ENCODE peak calls at places on chromosomes 1 and 21, in eight cellular contexts. One of them, this sample, is unnamed.

GRCh38 chr1:223329664-223330420 is 34.1 kb downstream of the SUSD4 start:
- DNase-seq in thoracic aorta: no peak
- DNase-seq in GM12878: no peak
- DNase-seq in GM23338: no peak
- DNase-seq in body of pancreas: no peak
- DNase-seq in lower lobe of right lung: no peak
- DNase-seq in brain microvascular endothelial cell: no peak
- DNase-seq in psoas muscle: no peak
- DNase-seq in this sample: no peak

GRCh38 chr1:183024352-183025337 is 1.4 kb downstream of the LAMC1 start:
- DNase-seq in thoracic aorta: no peak
- DNase-seq in GM12878: no peak
- DNase-seq in GM23338: no peak
- DNase-seq in body of pancreas: no peak
- DNase-seq in lower lobe of right lung: no peak
- DNase-seq in brain microvascular endothelial cell: no peak
- DNase-seq in psoas muscle: no peak
- DNase-seq in this sample: no peak

GRCh38 chr1:116374340-116375164 is 1.5 kb downstream of the ATP1A1 start:
- DNase-seq in thoracic aorta: no peak
- DNase-seq in GM12878: no peak
- DNase-seq in GM23338: peak; percentile 46
- DNase-seq in body of pancreas: peak; percentile 25
- DNase-seq in lower lobe of right lung: no peak
- DNase-seq in brain microvascular endothelial cell: no peak
- DNase-seq in psoas muscle: peak; percentile 17
- DNase-seq in this sample: no peak

GRCh38 chr1:218521414-218522169 is 176.5 kb downstream of the TGFB2 start:
- DNase-seq in thoracic aorta: peak; percentile 32
- DNase-seq in GM12878: no peak
- DNase-seq in GM23338: peak; percentile 88
- DNase-seq in body of pancreas: peak; percentile 54
- DNase-seq in lower lobe of right lung: peak; percentile 47
- DNase-seq in brain microvascular endothelial cell: no peak
- DNase-seq in psoas muscle: peak; percentile 20
- DNase-seq in this sample: no peak

GRCh38 chr1:19384113-19384512 is 72.0 kb downstream of the SLC66A1 start:
- DNase-seq in thoracic aorta: peak; percentile 41
- DNase-seq in GM12878: no peak
- DNase-seq in GM23338: no peak
- DNase-seq in body of pancreas: no peak
- DNase-seq in lower lobe of right lung: no peak
- DNase-seq in brain microvascular endothelial cell: peak; percentile 41
- DNase-seq in psoas muscle: no peak
- DNase-seq in this sample: no peak

GRCh38 chr21:45533731-45534571 is 8.3 kb downstream of the SLC19A1 start:
- DNase-seq in thoracic aorta: no peak
- DNase-seq in GM12878: no peak
- DNase-seq in GM23338: no peak
- DNase-seq in body of pancreas: no peak
- DNase-seq in lower lobe of right lung: peak; percentile 39
- DNase-seq in brain microvascular endothelial cell: no peak
- DNase-seq in psoas muscle: peak; percentile 16
- DNase-seq in this sample: no peak

GRCh38 chr1:109134423-109134822 is 20.5 kb downstream of the ELAPOR1 start:
- DNase-seq in thoracic aorta: no peak
- DNase-seq in GM12878: no peak
- DNase-seq in GM23338: no peak
- DNase-seq in body of pancreas: peak; percentile 95
- DNase-seq in lower lobe of right lung: no peak
- DNase-seq in brain microvascular endothelial cell: no peak
- DNase-seq in psoas muscle: no peak
- DNase-seq in this sample: no peak

GRCh38 chr1:43207229-43207853 is 35.2 kb downstream of the CFAP57 start:
- DNase-seq in thoracic aorta: no peak
- DNase-seq in GM12878: no peak
- DNase-seq in GM23338: no peak
- DNase-seq in body of pancreas: no peak
- DNase-seq in lower lobe of right lung: no peak
- DNase-seq in brain microvascular endothelial cell: peak; percentile 88
- DNase-seq in psoas muscle: no peak
- DNase-seq in this sample: peak; percentile 73

GRCh38 chr1:41735139-41735538 is 183.6 kb downstream of the HIVEP3 start:
- DNase-seq in thoracic aorta: no peak
- DNase-seq in GM12878: no peak
- DNase-seq in GM23338: no peak
- DNase-seq in body of pancreas: no peak
- DNase-seq in lower lobe of right lung: no peak
- DNase-seq in brain microvascular endothelial cell: no peak
- DNase-seq in psoas muscle: no peak
- DNase-seq in this sample: no peak

GRCh38 chr1:196155586-196155985 is 452.7 kb downstream of the KCNT2 start:
- DNase-seq in thoracic aorta: no peak
- DNase-seq in GM12878: no peak
- DNase-seq in GM23338: no peak
- DNase-seq in body of pancreas: no peak
- DNase-seq in lower lobe of right lung: no peak
- DNase-seq in brain microvascular endothelial cell: no peak
- DNase-seq in psoas muscle: no peak
- DNase-seq in this sample: no peak

GRCh38 chr1:29082519-29082918 is 41.2 kb downstream of the TMEM200B start:
- DNase-seq in thoracic aorta: no peak
- DNase-seq in GM12878: no peak
- DNase-seq in GM23338: no peak
- DNase-seq in body of pancreas: no peak
- DNase-seq in lower lobe of right lung: no peak
- DNase-seq in brain microvascular endothelial cell: no peak
- DNase-seq in psoas muscle: no peak
- DNase-seq in this sample: no peak

GRCh38 chr1:1373051-1373450 is 2.0 kb downstream of the AURKAIP1 start:
- DNase-seq in thoracic aorta: no peak
- DNase-seq in GM12878: no peak
- DNase-seq in GM23338: no peak
- DNase-seq in body of pancreas: no peak
- DNase-seq in lower lobe of right lung: no peak
- DNase-seq in brain microvascular endothelial cell: no peak
- DNase-seq in psoas muscle: no peak
- DNase-seq in this sample: no peak

GRCh38 chr1:11772458-11772857 is 10.5 kb downstream of the C1orf167 start:
- DNase-seq in thoracic aorta: no peak
- DNase-seq in GM12878: no peak
- DNase-seq in GM23338: peak; percentile 40
- DNase-seq in body of pancreas: no peak
- DNase-seq in lower lobe of right lung: no peak
- DNase-seq in brain microvascular endothelial cell: no peak
- DNase-seq in psoas muscle: no peak
- DNase-seq in this sample: no peak

GRCh38 chr1:76073471-76073870 is 1.1 kb upstream of the ST6GALNAC3 start:
- DNase-seq in thoracic aorta: no peak
- DNase-seq in GM12878: no peak
- DNase-seq in GM23338: peak; percentile 44
- DNase-seq in body of pancreas: peak; percentile 3
- DNase-seq in lower lobe of right lung: no peak
- DNase-seq in brain microvascular endothelial cell: peak; percentile 85
- DNase-seq in psoas muscle: no peak
- DNase-seq in this sample: no peak

GRCh38 chr1:220151454-220151853 is 57.5 kb downstream of the IARS2 start:
- DNase-seq in thoracic aorta: no peak
- DNase-seq in GM12878: no peak
- DNase-seq in GM23338: no peak
- DNase-seq in body of pancreas: peak; percentile 9
- DNase-seq in lower lobe of right lung: no peak
- DNase-seq in brain microvascular endothelial cell: no peak
- DNase-seq in psoas muscle: no peak
- DNase-seq in this sample: no peak

GRCh38 chr1:80365634-80366033 is 1359.1 kb upstream of the ADGRL4 start:
- DNase-seq in thoracic aorta: no peak
- DNase-seq in GM12878: no peak
- DNase-seq in GM23338: no peak
- DNase-seq in body of pancreas: no peak
- DNase-seq in lower lobe of right lung: no peak
- DNase-seq in brain microvascular endothelial cell: no peak
- DNase-seq in psoas muscle: no peak
- DNase-seq in this sample: no peak

GRCh38 chr1:43058545-43059360 is 100.1 kb upstream of the SLC2A1 start:
- DNase-seq in thoracic aorta: no peak
- DNase-seq in GM12878: no peak
- DNase-seq in GM23338: peak; percentile 26
- DNase-seq in body of pancreas: peak; percentile 19
- DNase-seq in lower lobe of right lung: no peak
- DNase-seq in brain microvascular endothelial cell: no peak
- DNase-seq in psoas muscle: no peak
- DNase-seq in this sample: peak; percentile 74

GRCh38 chr1:12851779-12852178 is 3.3 kb upstream of the HNRNPCL1 start:
- DNase-seq in thoracic aorta: no peak
- DNase-seq in GM12878: no peak
- DNase-seq in GM23338: no peak
- DNase-seq in body of pancreas: no peak
- DNase-seq in lower lobe of right lung: no peak
- DNase-seq in brain microvascular endothelial cell: no peak
- DNase-seq in psoas muscle: no peak
- DNase-seq in this sample: peak; percentile 70

GRCh38 chr1:186700688-186701087 is 20.5 kb upstream of the PTGS2 start:
- DNase-seq in thoracic aorta: no peak
- DNase-seq in GM12878: no peak
- DNase-seq in GM23338: no peak
- DNase-seq in body of pancreas: no peak
- DNase-seq in lower lobe of right lung: no peak
- DNase-seq in brain microvascular endothelial cell: no peak
- DNase-seq in psoas muscle: no peak
- DNase-seq in this sample: no peak

GRCh38 chr1:232142403-232143314 is 487.3 kb downstream of the SIPA1L2 start:
- DNase-seq in thoracic aorta: peak; percentile 48
- DNase-seq in GM12878: no peak
- DNase-seq in GM23338: peak; percentile 56
- DNase-seq in body of pancreas: no peak
- DNase-seq in lower lobe of right lung: no peak
- DNase-seq in brain microvascular endothelial cell: peak; percentile 64
- DNase-seq in psoas muscle: peak; percentile 35
- DNase-seq in this sample: peak; percentile 66

GRCh38 chr1:83641206-83641658 is 357.7 kb downstream of the TTLL7 start:
- DNase-seq in thoracic aorta: no peak
- DNase-seq in GM12878: no peak
- DNase-seq in GM23338: peak; percentile 43
- DNase-seq in body of pancreas: no peak
- DNase-seq in lower lobe of right lung: no peak
- DNase-seq in brain microvascular endothelial cell: no peak
- DNase-seq in psoas muscle: no peak
- DNase-seq in this sample: peak; percentile 20

GRCh38 chr1:166471359-166471758 is 304.6 kb upstream of the FAM78B start:
- DNase-seq in thoracic aorta: no peak
- DNase-seq in GM12878: no peak
- DNase-seq in GM23338: no peak
- DNase-seq in body of pancreas: no peak
- DNase-seq in lower lobe of right lung: no peak
- DNase-seq in brain microvascular endothelial cell: no peak
- DNase-seq in psoas muscle: no peak
- DNase-seq in this sample: no peak

GRCh38 chr1:183164350-183164749 is 21.7 kb upstream of the LAMC2 start:
- DNase-seq in thoracic aorta: no peak
- DNase-seq in GM12878: no peak
- DNase-seq in GM23338: peak; percentile 78
- DNase-seq in body of pancreas: no peak
- DNase-seq in lower lobe of right lung: no peak
- DNase-seq in brain microvascular endothelial cell: peak; percentile 75
- DNase-seq in psoas muscle: no peak
- DNase-seq in this sample: peak; percentile 99

GRCh38 chr1:54070549-54070915 is 17.1 kb downstream of the TCEANC2 start:
- DNase-seq in thoracic aorta: no peak
- DNase-seq in GM12878: no peak
- DNase-seq in GM23338: no peak
- DNase-seq in body of pancreas: no peak
- DNase-seq in lower lobe of right lung: no peak
- DNase-seq in brain microvascular endothelial cell: no peak
- DNase-seq in psoas muscle: no peak
- DNase-seq in this sample: no peak
- H3K27ac ChIP-seq in thoracic aorta: no peak overlapping the region
- H3K27ac ChIP-seq in GM12878: no peak overlapping the region
- H3K27ac ChIP-seq in GM23338: no peak overlapping the region
- H3K27ac ChIP-seq in body of pancreas: no peak overlapping the region
- H3K27ac ChIP-seq in lower lobe of right lung: no peak overlapping the region
- H3K27ac ChIP-seq in brain microvascular endothelial cell: no peak overlapping the region
- H3K27ac ChIP-seq in psoas muscle: no peak overlapping the region
- H3K27ac ChIP-seq in this sample: no peak overlapping the region

GRCh38 chr1:237938553-237938952 is 47.8 kb upstream of the ZP4 start:
- DNase-seq in thoracic aorta: no peak
- DNase-seq in GM12878: no peak
- DNase-seq in GM23338: peak; percentile 84
- DNase-seq in body of pancreas: no peak
- DNase-seq in lower lobe of right lung: no peak
- DNase-seq in brain microvascular endothelial cell: no peak
- DNase-seq in psoas muscle: no peak
- DNase-seq in this sample: no peak
- TF ChIP-seq CTCF in thoracic aorta: no peak
- TF ChIP-seq CTCF in GM12878: no peak
- TF ChIP-seq CTCF in GM23338: peak; percentile 69
- TF ChIP-seq CTCF in body of pancreas: no peak
- TF ChIP-seq CTCF in lower lobe of right lung: no peak
- TF ChIP-seq CTCF in brain microvascular endothelial cell: no peak
- TF ChIP-seq CTCF in psoas muscle: no peak
- TF ChIP-seq CTCF in this sample: peak; percentile 45

GRCh38 chr1:181095260-181095659 is 6.8 kb downstream of the IER5 start:
- DNase-seq in thoracic aorta: no peak
- DNase-seq in GM12878: no peak
- DNase-seq in GM23338: no peak
- DNase-seq in body of pancreas: no peak
- DNase-seq in lower lobe of right lung: no peak
- DNase-seq in brain microvascular endothelial cell: no peak
- DNase-seq in psoas muscle: no peak
- DNase-seq in this sample: no peak
- H3K27ac ChIP-seq in thoracic aorta: peak overlapping the region; percentile 61
- H3K27ac ChIP-seq in GM12878: no peak overlapping the region
- H3K27ac ChIP-seq in GM23338: no peak overlapping the region
- H3K27ac ChIP-seq in body of pancreas: no peak overlapping the region
- H3K27ac ChIP-seq in lower lobe of right lung: peak overlapping the region; percentile 22
- H3K27ac ChIP-seq in brain microvascular endothelial cell: no peak overlapping the region
- H3K27ac ChIP-seq in psoas muscle: peak overlapping the region; percentile 53
- H3K27ac ChIP-seq in this sample: no peak overlapping the region

GRCh38 chr1:147201276-147201675 is 23.9 kb downstream of the FMO5 start:
- DNase-seq in thoracic aorta: no peak
- DNase-seq in GM12878: no peak
- DNase-seq in GM23338: no peak
- DNase-seq in body of pancreas: no peak
- DNase-seq in lower lobe of right lung: no peak
- DNase-seq in brain microvascular endothelial cell: no peak
- DNase-seq in psoas muscle: no peak
- DNase-seq in this sample: no peak
- TF ChIP-seq CTCF in thoracic aorta: no peak
- TF ChIP-seq CTCF in GM12878: no peak
- TF ChIP-seq CTCF in GM23338: no peak
- TF ChIP-seq CTCF in body of pancreas: no peak
- TF ChIP-seq CTCF in lower lobe of right lung: no peak
- TF ChIP-seq CTCF in brain microvascular endothelial cell: no peak
- TF ChIP-seq CTCF in psoas muscle: no peak
- TF ChIP-seq CTCF in this sample: no peak